ENCODE peak calls at places on chromosome 13, in four cellular contexts. C, I, B and S are unnamed samples.

GRCh38 chr13:110759710-110760109 is 46.2 kb downstream of the ING1 start:
- DNase-seq in I (no peak), B (no peak), C (no peak), S (no peak)

GRCh38 chr13:43835701-43836100 is 43.8 kb downstream of the CCDC122 start:
- DNase-seq in B (no peak), I (no peak), C (no peak), S (no peak)

GRCh38 chr13:28161370-28161769 is 23.0 kb downstream of the PAN3 start:
- DNase-seq in B (no peak), C (peak; percentile 59), I (peak; percentile 68), S (peak; percentile 73)

GRCh38 chr13:76879211-76879875 is 6.9 kb downstream of the KCTD12 start:
- DNase-seq in I (no peak), C (no peak), B (peak; percentile 40), S (no peak)

GRCh38 chr13:106355866-106356265 is 179.6 kb downstream of the EFNB2 start:
- DNase-seq in B (no peak), C (no peak), I (no peak), S (no peak)

GRCh38 chr13:99432637-99433542 is 68.4 kb upstream of the TM9SF2 start:
- DNase-seq in C (peak; percentile 79), B (peak; percentile 62), I (peak; percentile 92), S (peak; percentile 46)

GRCh38 chr13:29125934-29126424 is 305.8 kb downstream of the MTUS2 start:
- DNase-seq in B (no peak), I (no peak), C (no peak), S (no peak)

GRCh38 chr13:112968910-112969691 is at the start of gene MCF2L:
- DNase-seq in B (peak; percentile 59), I (peak; percentile 83), C (peak; percentile 68), S (peak; percentile 46)

GRCh38 chr13:19726611-19727010 is 56.1 kb downstream of the PSPC1 start:
- DNase-seq in C (no peak), B (no peak), I (no peak), S (no peak)

GRCh38 chr13:111662451-111662850 is 342.0 kb downstream of the TEX29 start:
- DNase-seq in I (no peak), B (no peak), C (no peak), S (no peak)

GRCh38 chr13:100394005-100394695 is 194.4 kb downstream of the GGACT start:
- DNase-seq in I (no peak), C (no peak), B (no peak), S (peak; percentile 21)

GRCh38 chr13:110644892-110645521 is 29.7 kb downstream of the NAXD start:
- DNase-seq in C (peak; percentile 93), I (peak; percentile 95), B (peak; percentile 74), S (peak; percentile 74)

GRCh38 chr13:90968510-90968909 is 379.0 kb upstream of the MIR17HG start:
- DNase-seq in B (peak; percentile 19), C (peak; percentile 65), I (peak; percentile 81), S (peak; percentile 64)

GRCh38 chr13:91046715-91047327 is 300.7 kb upstream of the MIR17HG start:
- DNase-seq in C (peak; percentile 8), B (peak; percentile 27), I (peak; percentile 62), S (no peak)

GRCh38 chr13:72246396-72246795 is 379.4 kb upstream of the DACH1 start:
- DNase-seq in C (no peak), B (no peak), I (no peak), S (no peak)

GRCh38 chr13:92175330-92175729 is 776.9 kb downstream of the GPC5 start:
- DNase-seq in B (peak; percentile 37), C (peak; percentile 65), I (peak; percentile 51), S (peak; percentile 31)

GRCh38 chr13:97310809-97311436 is 88.8 kb downstream of the MBNL2 start:
- DNase-seq in B (no peak), I (no peak), C (no peak), S (no peak)

GRCh38 chr13:25859528-25859927 is 192.3 kb downstream of the SHISA2 start:
- DNase-seq in I (no peak), C (no peak), B (no peak), S (no peak)

GRCh38 chr13:113625965-113626661 is 31.9 kb downstream of the ATP4B start:
- DNase-seq in C (no peak), I (no peak), B (no peak), S (no peak)

GRCh38 chr13:46575321-46575721 is 22.4 kb downstream of the LRCH1 start:
- DNase-seq in B (no peak), I (no peak), C (no peak), S (peak; percentile 62)

GRCh38 chr13:113196970-113197737 is 11.3 kb downstream of the PCID2 start:
- DNase-seq in B (no peak), C (no peak), I (no peak), S (no peak)

GRCh38 chr13:52447354-52447753 is 3.1 kb downstream of the VPS36 start:
- DNase-seq in B (no peak), I (no peak), C (no peak), S (peak; percentile 11)
- H3K4me3 ChIP-seq in B (no peak overlapping the region), I (no peak overlapping the region), C (no peak overlapping the region), S (no peak overlapping the region)

DNA sequence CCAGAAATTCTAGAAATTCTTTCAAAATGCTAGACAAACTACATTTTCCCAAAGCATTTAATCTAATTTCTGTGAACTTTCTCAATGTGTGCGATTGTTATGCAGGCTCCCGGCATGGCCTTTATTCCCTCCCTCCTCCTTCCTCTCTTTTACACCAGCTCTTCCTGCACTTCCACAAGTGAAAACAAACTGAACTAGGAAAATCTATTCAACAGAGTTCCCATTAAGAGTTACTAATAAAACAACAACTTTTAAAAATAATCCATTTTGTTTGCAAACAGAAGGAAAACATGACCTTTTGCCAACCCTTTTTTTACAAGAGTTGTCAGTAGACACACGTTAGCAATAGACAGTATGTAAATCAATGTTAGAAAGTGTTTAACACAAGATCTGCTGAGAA is 98.2 kb downstream of the FOXO1 start:
- DNase-seq in B (no peak), I (no peak), C (no peak), S (no peak)
- H3K4me1 ChIP-seq in B (peaks cover 15% of the 10 kb centered on the region), I (peaks cover 17% of the 10 kb centered on the region), C (peaks cover 3% of the 10 kb centered on the region), S (peaks cover 9% of the 10 kb centered on the region)

GRCh38 chr13:24670927-24671326 is 9.3 kb upstream of the ATP12A start:
- DNase-seq in I (peak; percentile 87), C (peak; percentile 77), B (no peak), S (no peak)
- H3K4me3 ChIP-seq in I (peak overlapping the region; percentile 69), C (peak overlapping the region; percentile 34), B (no peak overlapping the region), S (no peak overlapping the region)

DNA sequence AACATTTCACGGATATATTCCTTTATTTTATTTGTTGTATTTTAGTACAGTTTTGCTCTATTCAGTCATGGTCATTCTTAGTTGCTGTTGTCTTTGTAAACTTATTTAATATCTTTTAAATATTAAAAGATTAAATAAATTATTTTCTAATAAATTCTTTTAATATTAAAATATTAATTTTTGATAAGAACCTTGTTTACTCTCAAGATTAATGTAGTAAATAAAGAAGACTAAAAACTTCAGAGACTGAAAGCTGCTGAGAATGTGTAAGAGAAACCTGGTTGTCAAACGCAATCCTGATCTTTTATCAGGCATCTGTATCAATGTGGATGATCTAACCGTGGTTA is 34.4 kb upstream of the SACS start:
- DNase-seq in C (no peak), B (no peak), I (no peak), S (no peak)
- H3K4me1 ChIP-seq in C (peaks cover 29% of the 10 kb centered on the region), B (peaks cover 5% of the 10 kb centered on the region), I (peaks cover 4% of the 10 kb centered on the region), S (peaks cover 16% of the 10 kb centered on the region)

GRCh38 chr13:35965226-35965927 is 165.8 kb downstream of the DCLK1 start:
- DNase-seq in I (no peak), C (no peak), B (no peak), S (no peak)

GRCh38 chr13:35966024-35966423 is 165.2 kb downstream of the DCLK1 start:
- DNase-seq in B (no peak), C (no peak), I (no peak), S (no peak)

GRCh38 chr13:35964764-35965163 is 166.4 kb downstream of the DCLK1 start:
- DNase-seq in I (no peak), B (no peak), C (no peak), S (no peak)

GRCh38 chr13:35961461-35962220 is 169.5 kb downstream of the DCLK1 start:
- DNase-seq in C (no peak), I (no peak), B (no peak), S (peak; percentile 72)

DNA sequence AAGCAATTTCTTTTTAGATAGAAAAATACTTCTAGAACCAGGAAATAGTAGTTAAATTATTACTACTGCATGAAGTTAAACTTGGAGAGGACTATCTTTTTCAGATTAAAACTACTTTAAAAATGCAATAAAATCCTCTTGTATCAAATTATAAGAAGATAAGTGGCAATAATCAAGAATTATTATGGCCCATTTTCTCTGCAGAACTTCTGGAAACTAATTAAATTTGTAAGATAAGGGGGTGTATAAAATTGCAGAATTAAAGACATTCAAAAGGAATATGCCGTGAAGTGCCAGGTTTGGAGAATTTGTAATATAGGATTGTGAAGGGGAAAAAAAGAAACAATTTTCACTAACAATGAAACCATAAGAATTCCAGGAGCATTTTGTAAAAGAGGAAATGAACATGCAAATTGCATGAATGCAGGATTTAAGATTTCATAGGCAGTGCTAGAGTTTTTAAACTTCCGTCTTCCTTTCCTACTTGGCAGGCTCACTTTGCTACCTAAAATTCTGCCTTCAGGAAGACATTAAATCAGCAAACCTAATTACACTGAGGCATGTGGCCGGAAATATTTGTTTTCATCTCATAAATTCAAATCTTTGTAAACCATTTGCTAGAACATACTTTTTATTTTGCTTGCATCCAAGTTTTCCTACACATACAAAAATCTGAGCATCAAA is 167.1 kb downstream of the DCLK1 start:
- DNase-seq in I (no peak), C (no peak), B (no peak), S (no peak)
- H3K4me3 ChIP-seq in I (no peak overlapping the region), C (no peak overlapping the region), B (no peak overlapping the region), S (no peak overlapping the region)